ENCODE peak calls at places on chromosome 17, in six cellular contexts. H is HepG2, A is A549, U is GM12878, K is upper lobe of left lung, I is K562. G is an unnamed sample.

GRCh38 chr17:58337126-58337599 is 8.6 kb upstream of the TSPOAP1 start:
- ATAC-seq in H (peak), I (no peak), A (peak), K (no peak), U (no peak), G (no peak)

GRCh38 chr17:76081295-76082210 is 2.6 kb downstream of the ZACN start:
- ATAC-seq in A (no peak), U (no peak), I (no peak), H (peak), K (no peak), G (no peak)

GRCh38 chr17:81541123-81541522 is 11.0 kb downstream of the FAAP100 start:
- ATAC-seq in U (no peak), K (no peak), H (no peak), A (no peak), I (no peak), G (no peak)

GRCh38 chr17:1473841-1474240 is 17.8 kb upstream of the CRK start:
- ATAC-seq in K (no peak), I (no peak), H (no peak), U (peak), A (no peak), G (no peak)

GRCh38 chr17:64920419-64921172 is 1.3 kb upstream of the LRRC37A3 start:
- ATAC-seq in H (peak), U (no peak), A (no peak), I (no peak), K (no peak), G (no peak)

GRCh38 chr17:42422958-42423712 is at the start of gene CAVIN1:
- ATAC-seq in I (peak), U (peak), H (peak), A (peak), K (peak), G (peak)

GRCh38 chr17:19263621-19264010 is 26.4 kb downstream of the EPN2 start:
- ATAC-seq in K (no peak), A (no peak), I (no peak), U (no peak), H (no peak), G (peak)

GRCh38 chr17:78709119-78709681 is 72.9 kb downstream of the CYTH1 start:
- ATAC-seq in K (peak), I (peak), H (peak), A (peak), U (peak), G (no peak)

GRCh38 chr17:6523330-6523729 is 33.0 kb downstream of the PITPNM3 start:
- ATAC-seq in U (no peak), H (peak), I (no peak), A (peak), K (peak), G (peak)

GRCh38 chr17:80667462-80668277 is 123.0 kb downstream of the RPTOR start:
- ATAC-seq in I (no peak), K (no peak), U (no peak), H (peak), A (no peak), G (no peak)

GRCh38 chr17:62757518-62757951 is 50.6 kb downstream of the MARCHF10 start:
- ATAC-seq in A (no peak), U (no peak), K (no peak), I (no peak), H (no peak), G (no peak)

GRCh38 chr17:2963332-2964027 is 99.9 kb downstream of the OR1D5 start:
- ATAC-seq in K (no peak), H (no peak), I (no peak), A (no peak), U (no peak), G (no peak)

GRCh38 chr17:2964028-2964356 is 99.4 kb downstream of the OR1D5 start:
- ATAC-seq in I (no peak), K (no peak), U (no peak), A (no peak), H (no peak), G (no peak)

GRCh38 chr17:2965621-2966275 is 97.7 kb downstream of the OR1D5 start:
- ATAC-seq in I (no peak), A (peak), H (no peak), U (no peak), K (peak), G (no peak)

GRCh38 chr17:2964370-2964769 is 99.0 kb downstream of the OR1D5 start:
- ATAC-seq in I (no peak), U (no peak), A (no peak), K (no peak), H (no peak), G (no peak)

DNA sequence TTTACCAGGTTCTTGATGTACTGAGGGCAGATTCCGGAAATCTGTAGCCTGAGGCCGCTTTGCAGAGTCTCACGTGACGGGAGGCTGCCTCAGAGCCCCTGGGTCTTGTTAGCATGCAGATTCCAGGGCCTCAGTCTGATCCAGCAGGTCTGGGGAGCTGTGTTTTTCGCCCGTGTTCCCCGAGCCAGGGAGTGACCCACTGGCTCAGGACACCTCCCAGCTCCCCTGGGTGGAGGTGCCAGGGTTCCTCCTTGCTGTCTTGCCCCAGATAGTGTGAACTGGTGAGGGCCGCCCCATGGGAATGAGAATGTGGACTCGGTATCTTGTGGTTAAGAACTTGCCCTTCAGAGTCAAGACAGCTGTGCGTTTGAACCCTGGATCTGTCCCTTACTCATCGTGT is 98.6 kb downstream of the OR1D5 start:
- ATAC-seq in I (no peak), K (no peak), H (no peak), U (no peak), A (no peak), G (no peak)
- H3K27ac ChIP-seq in I (no peak), K (no peak), H (no peak), U (no peak), A (peak), G (no peak)

DNA sequence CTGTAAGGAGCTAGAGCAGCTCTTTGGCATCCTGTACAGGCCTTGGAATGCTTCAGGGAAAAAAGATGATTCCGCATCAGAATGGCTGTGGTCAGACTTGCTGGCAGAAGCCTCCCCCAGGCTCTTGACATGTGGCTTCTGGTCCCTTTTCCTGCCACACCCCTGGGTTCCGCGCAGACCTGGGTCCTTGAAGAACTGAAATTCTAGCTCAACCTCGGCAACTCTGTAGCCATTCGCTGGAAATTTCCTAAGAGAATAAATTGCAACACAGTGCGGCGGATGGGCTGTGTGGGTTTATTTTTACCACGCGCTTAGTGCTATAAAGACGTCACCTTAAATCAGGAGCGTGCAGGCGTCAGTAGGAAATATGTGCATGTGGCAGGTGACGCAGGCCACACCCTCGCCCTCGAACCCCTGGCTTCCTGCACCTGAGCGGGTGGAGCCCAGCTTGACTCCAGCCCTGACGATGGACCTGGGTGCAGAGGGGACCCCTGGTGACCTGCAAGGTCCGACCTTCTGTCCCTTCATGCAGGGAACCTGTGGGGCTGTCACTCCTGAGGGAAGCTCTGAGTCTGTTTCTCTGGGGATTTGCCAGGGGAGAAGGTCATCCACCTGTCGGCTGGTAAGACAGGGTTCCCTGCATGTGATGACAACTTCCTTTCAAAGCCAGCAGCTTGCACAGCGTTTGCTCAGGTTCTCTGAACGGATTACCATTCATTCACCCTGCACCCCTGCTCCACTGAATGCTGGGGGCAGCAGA is 46.3 kb downstream of the METRNL start:
- ATAC-seq in A (peak), K (peak), I (no peak), H (peak), U (no peak), G (peak)
- TF ChIP-seq EP300 in A (no peak), K (peak), I (no peak), H (no peak), U (no peak), G (no peak)

GRCh38 chr17:50279639-50280038 is 5.4 kb downstream of the TMEM92 start:
- ATAC-seq in U (no peak), K (no peak), H (no peak), I (no peak), A (no peak), G (no peak)
- H3K27ac ChIP-seq in U (no peak), K (no peak), H (no peak), I (no peak), A (peak), G (no peak)

GRCh38 chr17:50151937-50152547 is 1.6 kb upstream of the PPP1R9B start:
- ATAC-seq in I (peak), K (peak), U (peak), H (peak), A (peak), G (peak)
- TF ChIP-seq EP300 in I (peak), K (no peak), U (no peak), H (no peak), A (peak), G (no peak)

GRCh38 chr17:77666881-77667395 is 291.6 kb upstream of the TNRC6C start:
- ATAC-seq in A (no peak), K (no peak), I (no peak), U (no peak), H (no peak), G (no peak)
- H3K27ac ChIP-seq in A (no peak), K (no peak), I (no peak), U (peak), H (no peak), G (no peak)

GRCh38 chr17:38824899-38825761 is at the start of gene CWC25:
- ATAC-seq in A (peak), I (peak), H (peak), U (peak), K (peak), G (peak)
- TF ChIP-seq EP300 in A (peak), I (peak), H (peak), U (peak), K (no peak), G (no peak)